ENCODE peak calls at places on chromosomes 1 and 21, in nine cellular contexts. W, N, U, H, S, T, R, D and B are unnamed samples.
A peak's percentile ranks its signal among the peaks of the same experiment; 100 is the strongest.

GRCh38 chr1:98940680-98941079 is 64.0 kb downstream of the PLPPR5 start:
- DNase-seq in W (no peak), N (no peak), U (no peak), H (no peak), S (peak; percentile 76), T (no peak), R (no peak), D (no peak), B (no peak)

GRCh38 chr1:16926491-16927195 is 4.9 kb downstream of the CROCC start:
- DNase-seq in W (peak; percentile 94), N (peak; percentile 97), U (no peak), H (no peak), S (no peak), T (no peak), R (no peak), D (no peak), B (no peak)

GRCh38 chr1:244817415-244817894 is 18.0 kb upstream of the COX20 start:
- DNase-seq in W (no peak), N (no peak), U (no peak), H (no peak), S (no peak), T (no peak), R (no peak), D (no peak), B (no peak)

GRCh38 chr1:190752131-190752530 is 274.5 kb upstream of the BRINP3 start:
- DNase-seq in W (no peak), N (no peak), U (no peak), H (no peak), S (no peak), T (no peak), R (no peak), D (no peak), B (no peak)

GRCh38 chr1:21344750-21345443 is 54.6 kb upstream of the ECE1 start:
- DNase-seq in W (peak; percentile 48), N (no peak), U (no peak), H (no peak), S (peak; percentile 44), T (peak; percentile 77), R (no peak), D (no peak), B (no peak)

GRCh38 chr1:150808851-150809250 is 791 bp upstream of the CTSK start:
- DNase-seq in W (no peak), N (no peak), U (no peak), H (no peak), S (peak; percentile 21), T (no peak), R (no peak), D (no peak), B (no peak)

GRCh38 chr1:4024811-4025210 is 124.7 kb upstream of the C1orf174 start:
- DNase-seq in W (no peak), N (no peak), U (no peak), H (no peak), S (no peak), T (no peak), R (no peak), D (no peak), B (no peak)

GRCh38 chr1:33426906-33427305 is 4.0 kb downstream of the PHC2 start:
- DNase-seq in W (no peak), N (no peak), U (no peak), H (no peak), S (no peak), T (no peak), R (no peak), D (no peak), B (no peak)

GRCh38 chr1:151534662-151535278 is 5.3 kb upstream of the TUFT1 start:
- DNase-seq in W (peak; percentile 77), N (peak; percentile 81), U (peak; percentile 45), H (peak; percentile 38), S (peak; percentile 79), T (peak; percentile 79), R (peak; percentile 67), D (peak; percentile 87), B (peak; percentile 31)

GRCh38 chr1:1903224-1903623 is 11.8 kb upstream of the CALML6 start:
- DNase-seq in W (no peak), N (no peak), U (no peak), H (no peak), S (no peak), T (no peak), R (no peak), D (no peak), B (no peak)

GRCh38 chr1:110643886-110644285 is 30.9 kb downstream of the KCNA3 start:
- DNase-seq in W (no peak), N (no peak), U (no peak), H (no peak), S (no peak), T (no peak), R (no peak), D (no peak), B (no peak)

GRCh38 chr1:54284781-54285563 is 85.0 kb downstream of the MRPL37 start:
- DNase-seq in W (no peak), N (no peak), U (no peak), H (no peak), S (no peak), T (no peak), R (peak; percentile 19), D (no peak), B (no peak)

GRCh38 chr21:37982496-37983318 is 66.5 kb upstream of the KCNJ6 start:
- DNase-seq in W (no peak), N (no peak), U (no peak), H (no peak), S (peak; percentile 61), T (no peak), R (no peak), D (no peak), B (no peak)

GRCh38 chr1:182716740-182717720 is 32.6 kb upstream of the RGS8 start:
- DNase-seq in W (no peak), N (no peak), U (no peak), H (no peak), S (no peak), T (no peak), R (no peak), D (no peak), B (no peak)

GRCh38 chr1:55244476-55245109 is 29.4 kb upstream of the USP24 start:
- DNase-seq in W (no peak), N (no peak), U (no peak), H (no peak), S (peak; percentile 54), T (no peak), R (no peak), D (no peak), B (no peak)

GRCh38 chr1:219954052-219954451 is 25.7 kb upstream of the SLC30A10 start:
- DNase-seq in W (no peak), N (no peak), U (no peak), H (no peak), S (no peak), T (no peak), R (no peak), D (no peak), B (no peak)